ENCODE peak calls at places on chromosomes 16 and 17, in four cellular contexts. J is CD8-positive, alpha-beta T cell; A is A549; V is heart right ventricle. G is an unnamed sample.

GRCh38 chr17:35973333-35974260 is 7.7 kb downstream of the CCL16 start:
- DNase-seq in V (no peak), J (no peak), A (no peak), G (peak)

GRCh38 chr17:31535581-31535981 is 144.1 kb downstream of the RAB11FIP4 start:
- DNase-seq in V (no peak), A (no peak), J (peak), G (no peak)

GRCh38 chr16:89324056-89325010 is 106.8 kb downstream of the ZNF778 start:
- DNase-seq in V (no peak), A (no peak), J (no peak), G (no peak)

GRCh38 chr16:86604436-86605220 is 26.3 kb downstream of the FOXL1 start:
- DNase-seq in V (no peak), A (no peak), J (peak), G (no peak)

GRCh38 chr16:3597226-3597625 is 14.2 kb downstream of the SLX4 start:
- DNase-seq in A (no peak), J (no peak), V (no peak), G (no peak)

GRCh38 chr16:11624645-11625607 is 38.2 kb upstream of the LITAF start:
- DNase-seq in A (no peak), V (no peak), J (no peak), G (no peak)

GRCh38 chr16:69748694-69749345 is 5.9 kb downstream of the NOB1 start:
- DNase-seq in J (no peak), A (no peak), V (no peak), G (no peak)

GRCh38 chr16:68539704-68540370 is 746 bp downstream of the ZFP90 start:
- DNase-seq in V (no peak), J (peak), A (no peak), G (peak)

GRCh38 chr16:27445502-27446175 is 43.7 kb downstream of the IL21R start:
- DNase-seq in V (no peak), J (peak), A (no peak), G (no peak)

GRCh38 chr16:64534180-64534780 is 587.6 kb downstream of the CDH11 start:
- DNase-seq in V (no peak), J (no peak), A (no peak), G (no peak)

GRCh38 chr17:2177235-2177811 is 122.4 kb downstream of the HIC1 start:
- DNase-seq in A (no peak), J (no peak), V (no peak), G (no peak)

GRCh38 chr16:31451681-31452351 is 7.5 kb upstream of the ARMC5 start:
- DNase-seq in V (peak), A (peak), J (no peak), G (no peak)

DNA sequence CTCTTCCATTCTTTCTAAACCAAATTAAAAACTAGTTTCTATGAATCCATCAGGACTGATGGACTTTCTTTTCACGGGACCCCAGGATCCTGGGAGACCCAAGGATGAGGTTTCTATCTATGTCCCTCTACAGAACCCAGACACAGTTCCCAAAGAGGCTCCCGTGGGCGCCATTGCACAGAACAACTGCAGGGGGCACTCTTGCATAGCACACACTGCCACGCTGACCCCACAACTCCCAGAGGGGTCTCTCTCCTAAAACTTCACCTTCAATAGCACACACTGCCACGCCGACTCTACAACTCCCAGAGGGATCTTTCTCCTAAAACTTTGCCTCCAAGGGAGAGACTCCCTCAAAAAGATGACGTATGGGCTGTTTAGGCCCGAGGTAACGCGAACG is 9.0 kb downstream of the ABR start:
- DNase-seq in J (no peak), A (no peak), V (no peak), G (no peak)
- TF ChIP-seq CTCF in J (no peak), A (peak), V (peak), G (no peak)

DNA sequence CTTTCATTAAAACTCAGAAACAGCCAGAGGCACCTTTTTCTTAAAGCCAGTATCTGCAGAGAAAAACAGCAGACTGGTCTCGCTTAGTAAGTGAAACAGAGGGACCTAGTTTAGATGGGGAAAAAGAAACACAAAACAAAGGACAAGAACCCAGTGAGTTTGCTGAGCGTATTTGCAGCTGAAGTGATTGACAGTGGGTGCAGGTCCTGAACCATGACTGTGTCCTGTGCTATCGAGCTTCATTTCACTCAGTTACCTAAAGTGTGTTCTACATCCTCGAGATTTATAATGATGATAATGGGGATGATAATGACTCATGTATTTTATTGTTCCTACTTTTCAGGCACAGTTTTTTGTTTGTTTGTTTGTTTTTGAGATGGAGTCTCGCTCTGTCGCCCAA is 31.7 kb upstream of the WFIKKN2 start:
- DNase-seq in J (no peak), V (no peak), A (no peak), G (no peak)
- H3K27ac ChIP-seq in J (no peak), V (no peak), A (no peak), G (no peak)

GRCh38 chr17:76597156-76598003 is 11.7 kb upstream of the ST6GALNAC2 start:
- DNase-seq in J (no peak), A (no peak), V (no peak), G (no peak)

GRCh38 chr17:76594676-76595075 is 9.0 kb upstream of the ST6GALNAC2 start:
- DNase-seq in J (no peak), V (no peak), A (no peak), G (no peak)

GRCh38 chr17:76598004-76598439 is 12.4 kb upstream of the ST6GALNAC2 start:
- DNase-seq in V (no peak), J (no peak), A (no peak), G (no peak)

GRCh38 chr17:76593338-76593737 is 7.7 kb upstream of the ST6GALNAC2 start:
- DNase-seq in V (no peak), A (no peak), J (no peak), G (no peak)

GRCh38 chr17:76593964-76594363 is 8.3 kb upstream of the ST6GALNAC2 start:
- DNase-seq in J (no peak), A (no peak), V (no peak), G (no peak)
- TF ChIP-seq CTCF in J (no peak), A (no peak), V (no peak), G (no peak)

GRCh38 chr17:12579245-12579644 is 86.4 kb upstream of the MYOCD start:
- DNase-seq in V (no peak), A (no peak), J (no peak), G (no peak)
- H3K27ac ChIP-seq in V (no peak), A (no peak), J (no peak), G (peak)

DNA sequence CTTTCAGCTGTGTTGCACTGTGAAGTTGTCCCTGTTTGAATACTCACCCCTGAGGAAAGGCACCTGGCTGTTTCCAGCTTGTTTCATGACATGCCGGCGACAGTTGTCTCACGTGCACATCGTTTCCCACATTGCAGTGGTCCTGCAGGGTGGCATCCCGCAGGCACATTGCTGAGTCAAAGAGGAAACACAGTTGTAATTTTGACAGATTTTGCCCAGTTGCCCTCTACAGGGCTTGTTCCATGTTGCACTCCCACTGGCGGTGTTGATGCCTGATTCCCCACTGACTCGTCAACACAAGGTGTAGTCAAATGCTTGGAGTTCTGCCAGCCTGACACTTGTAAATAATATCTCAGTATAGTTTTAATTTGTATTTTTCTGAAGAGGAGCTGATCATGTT is 23.8 kb downstream of the EPN2 start:
- DNase-seq in J (no peak), A (no peak), V (no peak), G (peak)
- TF ChIP-seq CTCF in J (no peak), A (no peak), V (no peak), G (peak)

DNA sequence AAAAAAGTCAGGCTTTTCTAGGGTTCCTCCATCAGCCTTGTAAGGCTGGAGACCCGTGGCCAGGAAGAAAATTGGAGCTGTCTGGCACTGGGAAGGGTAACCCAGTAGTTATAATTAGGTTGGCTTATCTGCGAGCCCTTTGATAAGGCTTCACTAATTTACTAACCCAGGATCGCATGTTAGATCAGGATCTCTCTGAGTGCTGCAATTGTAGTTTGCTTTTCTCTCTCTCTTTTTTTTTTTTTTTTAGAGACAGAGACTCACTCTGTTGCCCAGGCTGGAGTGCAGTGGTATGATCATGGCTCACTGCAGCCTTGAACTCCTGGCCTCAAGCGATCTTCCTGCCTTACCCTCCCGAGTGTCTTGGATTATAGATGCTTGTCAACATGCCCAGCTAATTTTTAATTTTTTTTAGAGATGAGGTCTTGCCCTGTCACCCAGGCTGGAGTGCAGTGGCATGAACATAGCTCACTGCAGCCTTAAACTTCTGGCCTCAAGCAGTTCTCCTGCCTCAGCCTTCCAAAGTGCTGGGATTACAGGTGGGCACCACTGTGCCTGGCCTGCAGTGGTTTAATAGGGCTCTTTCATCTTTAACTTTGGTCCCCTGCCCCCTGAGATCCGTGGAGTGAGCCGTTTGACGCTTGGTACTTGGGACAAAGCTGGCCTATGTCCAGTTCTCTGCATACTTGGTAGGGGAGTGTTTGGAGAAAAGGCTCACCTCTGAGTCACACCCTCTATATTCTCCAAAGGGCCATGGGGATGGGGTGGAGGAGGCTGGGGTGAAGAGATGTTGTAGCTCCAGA is 17.2 kb downstream of the ABCC1 start:
- DNase-seq in V (no peak), J (no peak), A (peak), G (peak)
- H3K27ac ChIP-seq in V (no peak), J (no peak), A (peak), G (no peak)

GRCh38 chr17:80262291-80262690 is 1.6 kb downstream of the RNF213 start:
- DNase-seq in V (no peak), J (peak), A (no peak), G (no peak)

GRCh38 chr17:80264048-80264792 is 3.6 kb downstream of the RNF213 start:
- DNase-seq in A (no peak), V (no peak), J (peak), G (no peak)

GRCh38 chr17:80262775-80263244 is 2.2 kb downstream of the RNF213 start:
- DNase-seq in V (no peak), J (peak), A (no peak), G (no peak)

GRCh38 chr17:80264793-80265075 is 4.1 kb downstream of the RNF213 start:
- DNase-seq in J (no peak), V (no peak), A (no peak), G (no peak)

DNA sequence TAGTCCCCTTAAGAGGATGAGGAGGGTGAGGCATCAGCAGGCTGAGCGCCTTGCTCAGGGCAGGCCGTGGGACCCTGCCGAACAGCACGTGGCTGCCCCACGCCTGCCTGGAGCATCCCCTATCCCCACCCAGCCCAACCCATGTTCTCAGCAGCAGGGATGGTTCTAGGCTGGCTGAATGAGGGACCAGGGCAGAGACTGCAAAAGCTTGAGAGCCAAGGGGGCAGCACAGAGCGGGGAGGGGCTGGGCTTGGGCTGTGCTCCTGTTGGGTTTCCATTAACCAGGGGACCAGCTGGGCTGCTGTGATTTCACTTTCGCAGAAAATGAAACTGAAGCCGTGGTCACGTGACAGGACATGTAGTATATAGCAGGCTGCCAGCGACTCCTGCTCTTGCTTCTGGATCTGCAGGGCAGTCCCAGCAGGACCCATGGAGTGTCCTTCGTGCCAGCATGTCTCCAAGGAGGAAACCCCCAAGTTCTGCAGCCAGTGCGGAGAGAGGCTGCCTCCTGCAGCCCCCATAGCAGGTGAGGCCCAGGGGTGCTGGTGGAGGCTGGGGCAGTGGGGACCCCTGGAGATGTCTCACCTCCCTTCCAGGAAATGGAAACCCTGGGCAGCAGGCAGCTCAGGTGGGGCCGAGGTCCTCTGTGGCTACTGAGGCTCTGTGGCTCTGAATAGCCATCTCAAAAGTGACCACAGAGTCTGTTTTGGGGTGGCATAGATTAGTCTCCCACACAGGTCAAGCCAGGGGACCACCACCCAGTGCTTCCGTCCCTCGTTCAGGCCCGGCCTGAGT is 2.8 kb downstream of the RNF213 start:
- DNase-seq in A (peak), J (peak), V (peak), G (peak)
- TF ChIP-seq CTCF in A (no peak), J (no peak), V (peak), G (no peak)

GRCh38 chr17:82815354-82815753 is 24.5 kb downstream of the ZNF750 start:
- DNase-seq in V (no peak), J (no peak), A (no peak), G (peak)

GRCh38 chr17:82817947-82818346 is 21.9 kb downstream of the ZNF750 start:
- DNase-seq in A (no peak), J (no peak), V (no peak), G (peak)

GRCh38 chr17:82816358-82816757 is 23.5 kb downstream of the ZNF750 start:
- DNase-seq in V (no peak), A (no peak), J (no peak), G (no peak)

GRCh38 chr17:82814834-82815233 is 25.0 kb downstream of the ZNF750 start:
- DNase-seq in A (no peak), V (no peak), J (no peak), G (peak)

DNA sequence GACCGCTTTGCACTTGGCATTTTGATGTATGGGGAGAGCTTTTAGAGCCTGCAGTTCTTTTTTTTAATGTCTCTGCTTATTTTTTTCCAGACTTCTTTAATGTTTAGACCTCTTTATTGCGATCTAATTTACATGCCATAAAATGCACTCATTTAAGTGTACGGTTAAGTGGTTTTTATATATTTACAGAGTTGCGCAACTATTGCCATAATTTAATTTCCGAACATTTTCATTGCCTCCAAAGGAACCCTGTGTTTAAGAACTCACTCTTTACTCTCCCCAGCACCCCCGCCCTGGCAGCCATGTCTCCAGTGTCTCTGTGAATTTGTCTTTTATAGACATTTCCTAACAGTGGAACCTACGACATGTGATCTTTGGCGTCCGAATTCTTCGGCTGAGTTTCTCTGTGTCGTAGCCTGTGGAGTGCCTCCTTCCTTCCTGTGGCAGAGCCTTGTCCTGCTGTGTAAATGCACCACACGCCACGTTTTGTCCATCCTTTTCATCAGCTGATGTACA is 24.0 kb downstream of the ZNF750 start:
- DNase-seq in A (no peak), V (no peak), J (no peak), G (no peak)
- H3K27ac ChIP-seq in A (no peak), V (no peak), J (no peak), G (no peak)

G was measured in heart left ventricle.